ENCODE peak calls at places on chromosomes 4 and X, in eight cellular contexts. H is MM.1S, T is uterus, G is fibroblast of lung, B is adrenal gland, E is tibial artery, X is hepatocyte, O is thoracic aorta. Z is an unnamed sample.

GRCh38 chr4:147138171-147138570 is 192.5 kb upstream of the TTC29 start:
- DNase-seq in G (no peak), T (no peak), E (no peak), B (no peak), O (no peak), X (no peak), H (no peak), Z (peak; percentile 70)

GRCh38 chr4:125780159-125780558 is 465.4 kb downstream of the FAT4 start:
- DNase-seq in G (peak; percentile 43), B (no peak), X (no peak), T (no peak), E (no peak), O (no peak), H (no peak), Z (no peak)

GRCh38 chr4:100106982-100107381 is 83.3 kb downstream of the DDIT4L start:
- DNase-seq in H (peak; percentile 78), O (no peak), E (no peak), G (no peak), T (no peak), B (no peak), X (no peak), Z (no peak)

GRCh38 chr4:185479507-185479971 is 8.0 kb upstream of the CCDC110 start:
- DNase-seq in T (no peak), X (no peak), O (no peak), H (peak; percentile 94), G (no peak), E (no peak), B (no peak), Z (no peak)

GRCh38 chr4:25795566-25796454 is 67.0 kb downstream of the SEL1L3 start:
- DNase-seq in H (no peak), X (peak; percentile 48), B (no peak), E (no peak), G (peak; percentile 27), O (no peak), T (no peak), Z (peak; percentile 85)

GRCh38 chrX:22987452-22987851 is 12.3 kb upstream of the DDX53 start:
- DNase-seq in H (no peak), E (no peak), B (no peak), X (no peak), T (no peak), O (no peak), G (no peak), Z (no peak)

GRCh38 chrX:72180539-72180938 is 1.0 kb upstream of the PIN4 start:
- DNase-seq in B (no peak), E (no peak), X (no peak), O (no peak), T (no peak), G (no peak), H (no peak), Z (no peak)

GRCh38 chr4:1639299-1639868 is 44.7 kb downstream of the FAM53A start:
- DNase-seq in B (no peak), X (no peak), E (no peak), T (no peak), O (no peak), H (no peak), G (no peak), Z (no peak)

GRCh38 chr4:102574317-102574716 is 73.2 kb downstream of the NFKB1 start:
- DNase-seq in B (no peak), G (peak; percentile 47), H (no peak), X (no peak), T (no peak), O (no peak), E (no peak), Z (peak; percentile 41)

GRCh38 chr4:94741304-94741703 is 16.5 kb upstream of the BMPR1B start:
- DNase-seq in G (peak; percentile 25), B (no peak), E (no peak), T (no peak), H (no peak), O (no peak), X (no peak), Z (no peak)

GRCh38 chrX:44234116-44234515 is 109.4 kb downstream of the EFHC2 start:
- DNase-seq in O (no peak), H (no peak), X (no peak), G (no peak), B (no peak), E (no peak), T (no peak), Z (no peak)

GRCh38 chrX:150211988-150212387 is 151.1 kb upstream of the MAMLD1 start:
- DNase-seq in T (no peak), E (no peak), B (no peak), G (no peak), H (no peak), O (no peak), X (no peak), Z (no peak)

GRCh38 chrX:18725316-18725943 is 18.0 kb downstream of the PPEF1 start:
- DNase-seq in O (no peak), B (no peak), H (no peak), T (no peak), G (no peak), X (no peak), E (no peak), Z (no peak)

GRCh38 chrX:15475021-15475420 is 18.1 kb downstream of the PIR start:
- DNase-seq in O (no peak), H (no peak), B (no peak), X (no peak), G (no peak), T (no peak), E (no peak), Z (no peak)

GRCh38 chr4:170741856-170742255 is 652.1 kb upstream of the AADAT start:
- DNase-seq in H (no peak), B (no peak), G (no peak), T (no peak), X (no peak), E (no peak), O (no peak), Z (no peak)

GRCh38 chrX:39855748-39856129 is 242.0 kb downstream of the BCOR start:
- DNase-seq in O (no peak), E (no peak), B (peak; percentile 22), T (no peak), X (peak; percentile 63), H (peak; percentile 94), G (peak; percentile 15), Z (no peak)

GRCh38 chr4:8708401-8709021 is 115.9 kb downstream of the CPZ start:
- DNase-seq in B (no peak), T (peak; percentile 4), O (no peak), E (peak; percentile 55), X (no peak), G (no peak), H (no peak), Z (no peak)

GRCh38 chr4:78809928-78810835 is 34.0 kb downstream of the BMP2K start:
- DNase-seq in G (no peak), E (no peak), X (peak; percentile 7), B (no peak), T (no peak), O (no peak), H (no peak), Z (no peak)

GRCh38 chrX:39519213-39519544 is 578.6 kb downstream of the BCOR start:
- DNase-seq in O (no peak), X (peak; percentile 77), E (no peak), G (peak; percentile 56), H (no peak), B (no peak), T (peak; percentile 52), Z (no peak)

GRCh38 chrX:41300758-41301437 is 33.1 kb upstream of the DDX3X start:
- DNase-seq in H (no peak), T (no peak), O (no peak), X (no peak), E (no peak), G (peak; percentile 56), B (peak; percentile 22), Z (no peak)
- H3K9me3 ChIP-seq in H (no peaks in the 10 kb centered on the region), T (no peaks in the 10 kb centered on the region), O (no peaks in the 10 kb centered on the region), X (no peaks in the 10 kb centered on the region), E (no peaks in the 10 kb centered on the region), G (no peaks in the 10 kb centered on the region), B (no peaks in the 10 kb centered on the region), Z (no peaks in the 10 kb centered on the region)

GRCh38 chr4:36323801-36324419 is 42.5 kb downstream of the DTHD1 start:
- DNase-seq in B (no peak), O (no peak), H (no peak), E (no peak), T (no peak), G (no peak), X (no peak), Z (no peak)
- H3K4me1 ChIP-seq in B (no peaks in the 10 kb centered on the region), O (no peaks in the 10 kb centered on the region), H (peaks cover 23% of the 10 kb centered on the region), E (no peaks in the 10 kb centered on the region), T (no peaks in the 10 kb centered on the region), G (no peaks in the 10 kb centered on the region), X (no peaks in the 10 kb centered on the region), Z (no peaks in the 10 kb centered on the region)

DNA sequence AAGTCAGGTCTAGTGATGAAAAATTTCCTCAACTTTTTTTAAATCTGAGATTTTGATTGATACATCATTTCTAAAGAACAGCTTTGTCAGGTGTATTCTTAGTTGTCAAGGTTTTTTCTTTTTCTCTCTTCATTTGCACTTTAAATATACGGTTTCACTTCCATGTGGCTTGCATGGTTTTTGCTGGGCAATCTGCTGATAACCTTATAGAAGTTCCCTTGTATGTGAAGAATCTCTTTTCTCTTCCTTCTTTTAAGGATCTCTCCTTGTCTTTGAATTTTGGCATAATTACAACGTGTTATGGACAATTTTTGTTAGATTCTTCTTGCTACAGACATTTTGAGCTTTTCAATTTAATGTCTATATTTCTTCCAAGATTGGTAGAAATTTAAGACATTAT is 76.4 kb downstream of the ZNF721 start:
- DNase-seq in B (no peak), T (no peak), O (no peak), X (no peak), E (no peak), G (no peak), H (no peak), Z (no peak)
- H3K9me3 ChIP-seq in B (peaks cover 30% of the 10 kb centered on the region), T (peaks cover 88% of the 10 kb centered on the region), O (peaks cover 96% of the 10 kb centered on the region), X (peaks cover 72% of the 10 kb centered on the region), E (peaks cover 89% of the 10 kb centered on the region), G (no peaks in the 10 kb centered on the region), H (no peaks in the 10 kb centered on the region), Z (peaks cover 31% of the 10 kb centered on the region)

DNA sequence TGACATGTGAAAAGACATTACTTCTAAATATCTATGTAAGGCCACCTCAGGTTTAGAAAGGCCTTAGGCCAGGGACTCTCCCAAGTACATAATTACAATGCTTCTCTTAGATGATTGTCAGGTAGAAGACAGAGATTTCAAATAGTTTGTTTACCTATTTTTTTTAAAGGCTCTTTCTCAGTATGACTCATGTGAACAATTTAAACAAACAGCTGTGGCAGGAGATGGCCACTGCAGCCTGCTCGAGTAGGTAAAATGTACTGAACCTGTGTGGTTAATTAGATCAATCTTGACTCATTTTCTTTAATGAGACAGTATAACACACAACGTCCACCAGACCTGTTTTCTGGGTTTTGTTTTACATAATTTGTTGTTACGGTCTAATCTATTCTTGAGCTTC is 50.2 kb downstream of the LEF1 start:
- DNase-seq in T (no peak), H (peak; percentile 68), E (no peak), G (no peak), X (peak; percentile 28), B (no peak), O (no peak), Z (no peak)
- H3K4me1 ChIP-seq in T (no peaks in the 10 kb centered on the region), H (peaks cover 32% of the 10 kb centered on the region), E (no peaks in the 10 kb centered on the region), G (no peaks in the 10 kb centered on the region), X (peaks cover 9% of the 10 kb centered on the region), B (peaks cover 23% of the 10 kb centered on the region), O (no peaks in the 10 kb centered on the region), Z (no peaks in the 10 kb centered on the region)

GRCh38 chr4:28654618-28655017 is 1794.0 kb downstream of the STIM2 start:
- DNase-seq in G (no peak), B (no peak), O (no peak), T (no peak), X (no peak), E (no peak), H (no peak), Z (no peak)
- H3K9me3 ChIP-seq in G (no peaks in the 10 kb centered on the region), B (peaks cover 4% of the 10 kb centered on the region), O (no peaks in the 10 kb centered on the region), T (no peaks in the 10 kb centered on the region), X (no peaks in the 10 kb centered on the region), E (no peaks in the 10 kb centered on the region), H (no peaks in the 10 kb centered on the region), Z (no peaks in the 10 kb centered on the region)

GRCh38 chr4:113943085-113943484 is 36.4 kb downstream of the ARSJ start:
- DNase-seq in X (no peak), E (no peak), T (no peak), B (no peak), G (no peak), O (no peak), H (no peak), Z (no peak)
- H3K4me1 ChIP-seq in X (no peaks in the 10 kb centered on the region), E (peaks cover 9% of the 10 kb centered on the region), T (no peaks in the 10 kb centered on the region), B (no peaks in the 10 kb centered on the region), G (peaks cover 8% of the 10 kb centered on the region), O (peaks cover 12% of the 10 kb centered on the region), H (no peaks in the 10 kb centered on the region), Z (peaks cover 37% of the 10 kb centered on the region)